ENCODE peak calls at places on chromosomes 4 and X, in five cellular contexts. N, V, R, M and S are unnamed samples.

GRCh38 chr4:183721207-183722081 is 62.4 kb downstream of the TRAPPC11 start:
- DNase-seq in M (no peak), V (peak; percentile 92), N (peak; percentile 65), R (peak; percentile 74), S (peak; percentile 30)

GRCh38 chr4:85591361-85592098 is 116.6 kb downstream of the ARHGAP24 start:
- DNase-seq in N (peak; percentile 51), M (no peak), R (no peak), V (no peak), S (no peak)

GRCh38 chr4:28378109-28378830 is 1517.6 kb downstream of the STIM2 start:
- DNase-seq in N (no peak), M (no peak), R (no peak), V (no peak), S (no peak)

GRCh38 chr4:140014284-140014683 is 139.7 kb downstream of the MAML3 start:
- DNase-seq in V (no peak), N (no peak), M (no peak), R (no peak), S (no peak)

GRCh38 chrX:18424482-18425198 is 768 bp upstream of the CDKL5 start:
- DNase-seq in V (peak; percentile 10), N (no peak), R (peak; percentile 33), M (no peak), S (no peak)

GRCh38 chr4:156771171-156771837 is 200.3 kb downstream of the PDGFC start:
- DNase-seq in R (peak; percentile 20), M (no peak), N (no peak), V (no peak), S (no peak)

GRCh38 chr4:56465599-56466295 is 1.7 kb upstream of the SRP72 start:
- DNase-seq in R (peak; percentile 6), M (no peak), N (no peak), V (peak; percentile 11), S (no peak)

GRCh38 chrX:47483310-47484268 is 567 bp upstream of the ZNF41 start:
- DNase-seq in M (no peak), N (no peak), R (no peak), V (peak; percentile 29), S (no peak)

GRCh38 chrX:1397001-1397400 is 5.1 kb upstream of the SLC25A6 start:
- DNase-seq in V (no peak), R (no peak), M (no peak), N (no peak), S (no peak)

GRCh38 chr4:891747-892146 is 40.4 kb downstream of the GAK start:
- DNase-seq in R (no peak), M (no peak), N (no peak), V (peak; percentile 2), S (no peak)

GRCh38 chrX:110985470-110985869 is 110.5 kb upstream of the PAK3 start:
- DNase-seq in M (no peak), R (no peak), V (no peak), N (no peak), S (no peak)

GRCh38 chrX:123738378-123738955 is 5.6 kb upstream of the THOC2 start:
- DNase-seq in R (no peak), M (no peak), N (no peak), V (no peak), S (no peak)

GRCh38 chr4:83582289-83582756 is 46.4 kb downstream of the GPAT3 start:
- DNase-seq in R (no peak), M (no peak), N (no peak), V (peak; percentile 88), S (no peak)

GRCh38 chrX:45172890-45173289 is 27.8 kb downstream of the DIPK2B start:
- DNase-seq in M (no peak), V (peak; percentile 11), N (peak; percentile 5), R (no peak), S (no peak)

GRCh38 chr4:126047114-126047513 is 732.4 kb downstream of the FAT4 start:
- DNase-seq in M (no peak), N (no peak), V (no peak), R (no peak), S (no peak)

GRCh38 chr4:140851032-140851636 is 94.9 kb upstream of the TBC1D9 start:
- DNase-seq in R (peak; percentile 64), V (peak; percentile 68), N (peak; percentile 41), M (no peak), S (no peak)

GRCh38 chr4:153294631-153295030 is 49.9 kb upstream of the MND1 start:
- DNase-seq in V (no peak), M (no peak), R (no peak), N (no peak), S (no peak)

GRCh38 chr4:153295131-153295755 is 49.2 kb upstream of the MND1 start:
- DNase-seq in M (no peak), N (no peak), R (no peak), V (no peak), S (no peak)

GRCh38 chr4:153292897-153293674 is 51.4 kb upstream of the MND1 start:
- DNase-seq in R (no peak), V (no peak), M (no peak), N (no peak), S (no peak)

GRCh38 chr4:153291562-153291961 is 52.9 kb upstream of the MND1 start:
- DNase-seq in M (no peak), R (no peak), N (no peak), V (no peak), S (no peak)

GRCh38 chr4:153293675-153294057 is 50.8 kb upstream of the MND1 start:
- DNase-seq in R (no peak), V (no peak), N (no peak), M (no peak), S (no peak)
- H3K36me3 ChIP-seq in R (no peaks in the 10 kb centered on the region), V (peaks cover 3% of the 10 kb centered on the region), N (no peaks in the 10 kb centered on the region), M (no peaks in the 10 kb centered on the region), S (no peaks in the 10 kb centered on the region)

DNA sequence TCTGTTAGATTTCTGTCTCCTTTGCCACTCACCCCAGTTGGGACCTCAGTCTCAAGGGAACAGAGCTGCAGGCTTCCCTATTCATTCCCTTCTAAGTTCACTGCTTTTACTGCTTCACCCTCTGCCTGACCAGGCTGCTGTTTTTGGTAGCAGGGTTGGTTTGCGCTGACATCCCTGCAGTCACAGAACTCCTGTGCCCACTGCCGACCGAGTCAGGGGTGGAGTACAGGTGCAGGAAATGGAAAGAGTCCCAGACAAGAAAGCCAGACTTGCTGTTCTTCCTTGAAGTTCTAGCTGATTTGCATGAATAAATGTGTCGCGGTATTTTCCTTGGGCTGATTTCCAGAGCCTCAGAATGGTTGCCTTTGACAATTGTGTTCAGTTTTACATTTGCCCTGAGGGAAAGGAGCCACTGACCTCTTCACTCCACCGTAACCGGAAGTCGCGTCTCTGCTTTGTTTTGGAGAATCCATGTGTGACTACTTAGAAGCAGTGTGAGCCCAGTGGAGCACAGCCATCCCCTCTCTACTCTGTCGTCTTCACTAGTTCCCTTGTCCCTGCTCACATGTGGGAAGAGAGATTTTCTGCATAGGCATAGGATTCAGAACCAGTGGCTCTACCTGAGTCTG is 84.8 kb downstream of the TNIP2 start:
- DNase-seq in M (no peak), V (no peak), N (no peak), R (no peak), S (no peak)
- H3K36me3 ChIP-seq in M (peaks cover 16% of the 10 kb centered on the region), V (peaks cover 16% of the 10 kb centered on the region), N (peaks cover 13% of the 10 kb centered on the region), R (peaks cover 4% of the 10 kb centered on the region), S (peaks cover 27% of the 10 kb centered on the region)

GRCh38 chr4:1900624-1901023 is 29.4 kb downstream of the NSD2 start:
- DNase-seq in M (no peak), R (no peak), V (no peak), N (no peak), S (no peak)
- H3K36me3 ChIP-seq in M (no peaks in the 10 kb centered on the region), R (peaks cover 31% of the 10 kb centered on the region), V (no peaks in the 10 kb centered on the region), N (peaks cover 4% of the 10 kb centered on the region), S (peaks cover 17% of the 10 kb centered on the region)

GRCh38 chrX:40637687-40638086 is 9.7 kb downstream of the CXorf38 start:
- DNase-seq in M (no peak), R (no peak), N (no peak), V (no peak), S (no peak)
- H3K36me3 ChIP-seq in M (no peaks in the 10 kb centered on the region), R (no peaks in the 10 kb centered on the region), N (peaks cover 7% of the 10 kb centered on the region), V (peaks cover 12% of the 10 kb centered on the region), S (peaks cover 48% of the 10 kb centered on the region)

DNA sequence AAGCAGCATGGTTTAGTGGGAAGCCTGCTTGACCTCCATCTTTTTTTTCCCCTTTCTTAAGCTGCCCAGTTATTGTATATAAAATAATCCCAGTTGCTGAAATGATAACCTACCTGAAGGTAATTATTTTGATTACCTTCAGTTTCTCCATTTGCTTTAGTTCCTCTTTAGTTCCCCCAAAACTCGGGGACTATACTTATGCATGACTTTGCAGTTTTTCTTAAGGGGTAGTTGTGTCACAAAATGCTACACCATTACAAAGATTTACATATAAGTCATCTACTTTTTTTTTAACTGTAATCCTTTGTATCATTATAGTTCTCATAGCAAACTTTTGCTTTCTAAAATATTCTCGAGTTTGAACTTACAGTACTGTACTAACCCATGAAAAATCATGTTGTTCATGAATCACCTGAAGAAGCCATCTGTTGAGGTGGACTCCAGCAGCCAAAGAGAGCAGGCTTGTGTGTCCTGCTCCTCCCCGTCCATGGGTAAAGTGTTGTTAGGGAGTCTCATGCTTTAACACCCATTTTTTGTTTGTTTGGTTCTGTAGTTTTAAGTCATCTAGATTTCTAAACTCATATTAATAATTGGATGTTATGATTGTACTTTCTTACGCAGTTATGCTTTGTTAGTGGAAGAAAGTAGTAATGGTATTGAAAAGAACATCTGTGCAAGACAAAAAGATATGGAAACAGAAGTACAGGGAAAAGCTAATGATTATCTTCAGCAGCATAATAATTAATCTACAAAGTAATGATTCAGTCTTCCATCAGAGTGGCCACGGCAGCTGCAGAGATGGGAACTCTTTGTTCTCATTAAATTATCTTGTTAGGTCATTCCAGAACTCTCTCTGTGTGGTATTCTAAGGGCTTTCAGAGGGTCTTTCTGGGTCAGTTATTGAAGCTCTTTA is 34.6 kb downstream of the HADH start:
- DNase-seq in N (no peak), M (no peak), V (no peak), R (no peak), S (no peak)
- H3K36me3 ChIP-seq in N (no peaks in the 10 kb centered on the region), M (peaks cover 5% of the 10 kb centered on the region), V (peaks cover 6% of the 10 kb centered on the region), R (peaks cover 6% of the 10 kb centered on the region), S (peaks cover 10% of the 10 kb centered on the region)

DNA sequence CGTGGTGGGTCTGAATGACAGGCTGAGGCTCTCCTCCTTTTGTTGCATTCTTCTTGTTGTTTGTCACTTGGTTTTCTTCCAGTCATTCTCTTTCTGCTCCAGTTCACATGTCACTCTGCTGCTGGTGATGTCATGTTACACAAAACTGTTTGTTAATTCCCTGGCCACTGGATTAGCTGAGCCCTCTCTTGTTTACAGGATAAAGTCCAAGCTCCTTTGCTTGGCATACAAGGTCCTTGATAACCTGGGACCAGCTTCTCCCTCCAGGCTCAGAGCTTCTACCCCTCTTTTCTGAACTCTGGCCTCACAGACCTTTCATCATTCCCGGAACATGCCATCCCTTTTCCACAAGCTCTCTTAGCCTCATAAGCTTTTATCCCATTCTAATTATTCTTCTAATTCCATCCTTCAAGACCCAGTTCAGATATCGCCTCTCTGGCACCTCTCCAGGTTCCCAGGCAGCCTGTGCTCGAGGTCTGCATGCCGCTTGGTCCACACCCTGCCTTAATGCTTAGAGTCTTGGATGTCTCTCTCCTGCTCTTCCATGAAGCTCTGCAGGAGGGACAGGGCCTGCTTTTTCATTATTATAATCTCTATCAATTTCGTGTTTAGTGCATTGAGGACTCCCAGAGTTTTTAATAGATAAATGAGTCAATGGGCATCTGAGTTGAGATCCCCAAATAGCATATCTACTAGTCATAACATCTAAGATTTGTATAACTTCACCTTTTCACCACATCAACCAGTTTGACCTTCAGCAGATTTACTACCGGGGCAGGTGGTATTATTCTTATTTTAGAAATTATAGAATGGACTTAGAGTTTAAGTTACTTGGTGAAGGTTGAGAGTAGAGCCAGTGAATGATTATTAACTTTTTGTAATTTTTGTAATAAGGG is 98.7 kb downstream of the TMEM131L start:
- DNase-seq in V (peak; percentile 80), N (no peak), R (no peak), M (no peak), S (no peak)
- H3K36me3 ChIP-seq in V (no peaks in the 10 kb centered on the region), N (no peaks in the 10 kb centered on the region), R (no peaks in the 10 kb centered on the region), M (no peaks in the 10 kb centered on the region), S (peaks cover 15% of the 10 kb centered on the region)

GRCh38 chr4:54224960-54225670 is 4.0 kb upstream of the PDGFRA start:
- DNase-seq in M (no peak), R (no peak), V (no peak), N (no peak), S (no peak)
- H3K36me3 ChIP-seq in M (no peaks in the 10 kb centered on the region), R (no peaks in the 10 kb centered on the region), V (no peaks in the 10 kb centered on the region), N (no peaks in the 10 kb centered on the region), S (no peaks in the 10 kb centered on the region)